ENCODE peak calls at places on chromosomes 12 and 14, in nine cellular contexts. F is SK-N-SH, E is endodermal cell, X is mammary epithelial cell, P is MM.1S, G is DND-41, H is fibroblast of lung, Q is IMR-90, J is keratinocyte. U is an unnamed sample.

GRCh38 chr14:90658541-90658967 is 157.7 kb downstream of the TTC7B start:
- DNase-seq in H (no peak), P (no peak), Q (peak), F (no peak), E (no peak), G (peak), J (no peak), X (peak), U (no peak)

GRCh38 chr12:111310076-111310870 is 58.6 kb downstream of the PHETA1 start:
- DNase-seq in X (no peak), G (no peak), J (no peak), Q (no peak), H (no peak), E (no peak), F (no peak), P (no peak), U (no peak)

GRCh38 chr14:61503167-61503801 is 181.9 kb downstream of the PRKCH start:
- DNase-seq in Q (peak), H (no peak), F (no peak), E (no peak), X (peak), J (no peak), G (peak), P (no peak), U (no peak)

GRCh38 chr14:104228221-104228620 is 89.8 kb downstream of the KIF26A start:
- DNase-seq in J (no peak), P (no peak), F (no peak), E (no peak), X (no peak), Q (no peak), H (no peak), G (no peak), U (no peak)

GRCh38 chr12:6451348-6452244 is at the start of gene TAPBPL:
- DNase-seq in Q (peak), P (peak), F (peak), H (peak), X (peak), G (peak), E (peak), J (no peak), U (peak)

GRCh38 chr14:41868396-41868795 is 261.7 kb downstream of the LRFN5 start:
- DNase-seq in E (no peak), G (no peak), P (no peak), J (no peak), Q (peak), H (no peak), F (no peak), X (no peak), U (no peak)

GRCh38 chr12:48873096-48873495 is 7.4 kb upstream of the RND1 start:
- DNase-seq in P (no peak), E (no peak), H (no peak), Q (no peak), F (no peak), G (no peak), X (no peak), J (no peak), U (no peak)

GRCh38 chr14:55762595-55763232 is 182.7 kb downstream of the KTN1 start:
- DNase-seq in E (no peak), J (no peak), Q (no peak), F (no peak), G (no peak), H (no peak), X (no peak), P (no peak), U (no peak)

GRCh38 chr12:117606024-117606423 is 244.6 kb upstream of the NOS1 start:
- DNase-seq in F (no peak), Q (no peak), P (no peak), G (no peak), E (no peak), J (no peak), H (no peak), X (no peak), U (no peak)

GRCh38 chr14:75293920-75294648 is 15.5 kb downstream of the FOS start:
- DNase-seq in F (peak), P (peak), G (peak), X (peak), Q (peak), J (no peak), E (peak), H (peak), U (peak)

GRCh38 chr14:102655154-102655553 is 62.7 kb downstream of the RCOR1 start:
- DNase-seq in X (peak), J (no peak), E (no peak), F (no peak), G (no peak), Q (peak), P (no peak), H (no peak), U (no peak)

GRCh38 chr14:58288106-58288792 is 10.1 kb upstream of the ARID4A start:
- DNase-seq in F (no peak), H (no peak), P (no peak), X (no peak), Q (no peak), G (no peak), J (no peak), E (no peak), U (no peak)

GRCh38 chr12:25557830-25558436 is 4.8 kb upstream of the LMNTD1 start:
- DNase-seq in X (peak), G (peak), P (peak), F (peak), H (peak), E (peak), Q (peak), J (no peak), U (peak)

GRCh38 chr14:63564318-63564717 is 21.1 kb upstream of the PPP2R5E start:
- DNase-seq in P (no peak), F (no peak), X (no peak), H (peak), Q (no peak), J (no peak), E (no peak), G (no peak), U (peak)

GRCh38 chr14:99264691-99265090 is 7.3 kb downstream of the BCL11B start:
- DNase-seq in G (no peak), P (no peak), X (no peak), E (no peak), F (no peak), J (no peak), H (no peak), Q (no peak), U (no peak)

GRCh38 chr12:107986183-107986582 is 142.9 kb upstream of the WSCD2 start:
- DNase-seq in Q (no peak), P (no peak), X (no peak), E (peak), J (no peak), F (no peak), G (no peak), H (no peak), U (no peak)

GRCh38 chr12:53218551-53219114 is 11.6 kb upstream of the ITGB7 start:
- DNase-seq in X (no peak), E (peak), G (no peak), J (no peak), Q (no peak), F (no peak), P (no peak), H (peak), U (peak)

GRCh38 chr12:53215497-53215896 is 8.4 kb upstream of the ITGB7 start:
- DNase-seq in P (no peak), H (no peak), Q (no peak), F (no peak), E (peak), J (no peak), G (no peak), X (no peak), U (no peak)

GRCh38 chr12:53219116-53219955 is 12.3 kb upstream of the ITGB7 start:
- DNase-seq in Q (peak), P (peak), F (no peak), E (peak), X (peak), H (peak), J (no peak), G (no peak), U (peak)

GRCh38 chr12:53217930-53218307 is 10.9 kb upstream of the ITGB7 start:
- DNase-seq in X (peak), G (no peak), P (no peak), J (no peak), Q (peak), F (no peak), E (no peak), H (no peak), U (peak)

GRCh38 chr12:53217049-53217929 is 10.2 kb upstream of the ITGB7 start:
- DNase-seq in H (peak), G (no peak), J (no peak), X (peak), E (peak), F (no peak), P (no peak), Q (no peak), U (peak)
- H3K9ac ChIP-seq in H (no peak), G (no peak), J (no peak), X (no peak), E (no peak), F (no peak), P (no peak), Q (peak), U (peak)

GRCh38 chr12:93060666-93061413 is 131.7 kb upstream of the EEA1 start:
- DNase-seq in H (peak), Q (peak), P (no peak), E (peak), F (peak), X (no peak), J (no peak), G (no peak), U (no peak)
- TF ChIP-seq CTCF in H (peak), Q (peak), P (no peak), E (peak), F (peak), X (no peak), J (no peak), G (no peak), U (no peak)

GRCh38 chr12:81078469-81079196 is 754 bp downstream of the ACSS3 start:
- DNase-seq in Q (peak), E (peak), F (no peak), G (no peak), X (no peak), P (no peak), J (no peak), H (peak), U (no peak)

GRCh38 chr12:81079280-81080076 is 1.6 kb downstream of the ACSS3 start:
- DNase-seq in E (no peak), F (no peak), J (no peak), Q (no peak), H (no peak), G (no peak), P (no peak), X (no peak), U (no peak)

GRCh38 chr12:81083018-81083417 is 5.1 kb downstream of the ACSS3 start:
- DNase-seq in H (no peak), G (no peak), Q (no peak), J (no peak), F (no peak), X (no peak), E (no peak), P (no peak), U (no peak)

GRCh38 chr12:81081726-81082125 is 3.8 kb downstream of the ACSS3 start:
- DNase-seq in P (no peak), J (no peak), H (no peak), E (no peak), F (no peak), G (no peak), Q (no peak), X (no peak), U (no peak)

DNA sequence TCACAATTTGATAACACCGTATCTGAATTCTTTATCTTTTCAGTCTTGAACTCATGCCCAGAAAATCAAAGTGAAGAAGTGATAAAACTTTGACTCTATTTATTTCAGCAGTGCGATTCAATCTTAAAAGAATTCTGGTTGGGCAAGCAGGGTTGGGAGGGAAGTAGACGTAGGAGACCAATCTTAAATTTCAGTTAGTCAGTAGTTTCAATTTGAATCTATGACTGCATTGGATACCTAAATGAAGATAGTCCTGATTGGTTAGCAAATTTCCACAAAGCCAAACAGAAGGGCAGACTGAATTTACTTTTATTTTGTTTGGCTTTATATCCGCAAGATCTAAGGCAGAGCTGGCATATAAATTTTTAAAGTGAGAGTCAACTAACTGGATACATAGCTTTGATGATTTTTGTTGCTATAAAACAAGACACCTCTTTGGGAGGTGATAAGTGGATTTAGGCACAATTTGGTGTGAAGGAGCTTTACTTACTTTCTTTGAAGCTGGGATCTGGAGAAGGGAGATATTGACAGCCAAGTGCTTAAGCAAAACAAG is 2.6 kb downstream of the ACSS3 start:
- DNase-seq in J (no peak), E (no peak), F (no peak), G (no peak), H (peak), X (no peak), P (no peak), Q (peak), U (no peak)
- H3K4me3 ChIP-seq in J (no peak), E (peak), F (no peak), G (no peak), H (peak), X (no peak), P (no peak), Q (no peak), U (no peak)

GRCh38 chr12:13181375-13182070 is 15.0 kb upstream of the EMP1 start:
- DNase-seq in E (peak), X (no peak), Q (no peak), J (no peak), H (no peak), G (no peak), F (no peak), P (peak), U (peak)
- H3K9ac ChIP-seq in E (no peak), X (no peak), Q (no peak), J (no peak), H (no peak), G (no peak), F (no peak), P (no peak), U (no peak)

U was measured in colonic mucosa.